ENCODE peak calls at places on chromosomes 5 and 9, in nine cellular contexts. F, E, P, J, C, X, M, L and Q are unnamed samples.
A peak's percentile ranks its signal among the peaks of the same experiment; 100 is the strongest.

GRCh38 chr5:270340-270739 is 1.1 kb upstream of the PDCD6 start:
- DNase-seq in C (peak; percentile 38), L (no peak), J (no peak), E (no peak), X (no peak), F (no peak), P (no peak), M (no peak), Q (no peak)

GRCh38 chr5:75617746-75618352 is 6.6 kb downstream of the ANKDD1B start:
- DNase-seq in C (no peak), F (no peak), X (no peak), M (no peak), P (no peak), L (no peak), E (no peak), J (no peak), Q (no peak)

GRCh38 chr9:136409557-136410455 is 608 bp downstream of the ENTR1 start:
- DNase-seq in P (no peak), L (peak; percentile 9), M (peak; percentile 17), X (peak; percentile 64), F (peak; percentile 45), C (no peak), J (peak; percentile 12), E (no peak), Q (no peak)

GRCh38 chr5:20974423-20974822 is 986.4 kb upstream of the CDH18 start:
- DNase-seq in L (peak; percentile 10), P (no peak), E (no peak), M (no peak), J (no peak), X (no peak), C (no peak), F (peak; percentile 10), Q (no peak)

GRCh38 chr9:137077758-137078693 is 709 bp downstream of the UAP1L1 start:
- DNase-seq in M (no peak), F (no peak), J (no peak), X (peak; percentile 71), P (no peak), C (no peak), E (no peak), L (no peak), Q (no peak)

GRCh38 chr9:108271646-108272349 is 584.0 kb downstream of the ACTL7B start:
- DNase-seq in J (no peak), E (peak; percentile 79), M (peak; percentile 34), C (peak; percentile 32), P (peak; percentile 47), F (peak; percentile 46), L (peak; percentile 76), X (no peak), Q (no peak)

GRCh38 chr9:19922476-19923118 is 133.8 kb upstream of the SLC24A2 start:
- DNase-seq in X (no peak), M (peak; percentile 7), J (no peak), C (peak; percentile 67), L (no peak), F (peak; percentile 81), E (peak; percentile 45), P (no peak), Q (no peak)

GRCh38 chr5:53569486-53569885 is 9.0 kb downstream of the NDUFS4 start:
- DNase-seq in C (no peak), F (no peak), E (no peak), X (no peak), J (no peak), L (no peak), M (no peak), P (no peak), Q (no peak)

GRCh38 chr9:91886433-91887031 is 63.5 kb downstream of the ROR2 start:
- DNase-seq in F (no peak), X (no peak), P (no peak), C (peak; percentile 55), M (no peak), E (no peak), J (no peak), L (no peak), Q (no peak)

GRCh38 chr5:179316961-179317360 is 28.3 kb downstream of the ADAMTS2 start:
- DNase-seq in F (no peak), X (no peak), P (no peak), L (no peak), M (no peak), E (no peak), C (no peak), J (no peak), Q (no peak)

GRCh38 chr5:81125959-81126358 is 107.2 kb upstream of the CKMT2 start:
- DNase-seq in P (no peak), X (peak; percentile 83), C (no peak), J (no peak), F (no peak), E (no peak), M (no peak), L (no peak), Q (no peak)

GRCh38 chr5:65961644-65962043 is 35.3 kb downstream of the ERBIN start:
- DNase-seq in E (peak; percentile 46), L (no peak), J (no peak), X (no peak), M (no peak), C (no peak), F (no peak), P (no peak), Q (no peak)